ENCODE peak calls at places on chromosomes 16 and 17, in eight cellular contexts. X, J, V, T, F, I, W and Z are unnamed samples.

GRCh38 chr17:35432176-35433074 is at the start of gene SLFN12:
- DNase-seq in X (no peak), J (peak; percentile 73), V (peak; percentile 98), T (peak; percentile 88), F (no peak), I (no peak), W (peak; percentile 28), Z (no peak)

GRCh38 chr16:87410958-87411357 is 18.8 kb downstream of the MAP1LC3B start:
- DNase-seq in X (no peak), J (no peak), V (no peak), T (no peak), F (no peak), I (no peak), W (no peak), Z (no peak)

GRCh38 chr16:50644730-50645129 is 36.4 kb downstream of the SNX20 start:
- DNase-seq in X (peak; percentile 25), J (no peak), V (peak; percentile 48), T (peak; percentile 4), F (peak; percentile 18), I (no peak), W (no peak), Z (peak; percentile 31)

GRCh38 chr17:35448899-35449227 is 297 bp upstream of the SLFN13 start:
- DNase-seq in X (no peak), J (no peak), V (no peak), T (no peak), F (no peak), I (no peak), W (no peak), Z (no peak)

GRCh38 chr17:79341529-79341780 is 266.8 kb downstream of the ENGASE start:
- DNase-seq in X (no peak), J (no peak), V (no peak), T (no peak), F (no peak), I (no peak), W (no peak), Z (no peak)

GRCh38 chr16:57628008-57628781 is at the start of gene ADGRG1:
- DNase-seq in X (peak; percentile 93), J (no peak), V (peak; percentile 97), T (peak; percentile 78), F (no peak), I (no peak), W (peak; percentile 43), Z (no peak)

GRCh38 chr16:86531193-86531550 is 20.8 kb downstream of the FOXF1 start:
- DNase-seq in X (no peak), J (peak; percentile 64), V (no peak), T (no peak), F (no peak), I (no peak), W (no peak), Z (no peak)

GRCh38 chr17:4573682-4574081 is 10.6 kb upstream of the SMTNL2 start:
- DNase-seq in X (peak; percentile 53), J (no peak), V (no peak), T (no peak), F (no peak), I (no peak), W (peak; percentile 57), Z (no peak)

GRCh38 chr16:9008335-9009260 is 44.9 kb upstream of the USP7 start:
- DNase-seq in X (peak; percentile 74), J (peak; percentile 72), V (peak; percentile 70), T (no peak), F (peak; percentile 41), I (no peak), W (peak; percentile 71), Z (peak; percentile 89)

GRCh38 chr16:79801550-79802090 is 201.1 kb upstream of the MAF start:
- DNase-seq in X (no peak), J (no peak), V (no peak), T (no peak), F (no peak), I (no peak), W (no peak), Z (no peak)

GRCh38 chr17:29526322-29526721 is 40.5 kb downstream of the ABHD15 start:
- DNase-seq in X (peak; percentile 52), J (no peak), V (no peak), T (no peak), F (no peak), I (no peak), W (no peak), Z (no peak)

GRCh38 chr17:9576521-9577401 is at the start of gene CFAP52:
- DNase-seq in X (peak; percentile 75), J (peak; percentile 73), V (peak; percentile 83), T (no peak), F (peak; percentile 47), I (peak; percentile 78), W (peak; percentile 67), Z (peak; percentile 67)

GRCh38 chr16:67393790-67394270 is 532 bp upstream of the TPPP3 start:
- DNase-seq in X (no peak), J (no peak), V (no peak), T (no peak), F (no peak), I (no peak), W (no peak), Z (no peak)

GRCh38 chr17:78875738-78876597 is 27.0 kb downstream of the CEP295NL start:
- DNase-seq in X (no peak), J (no peak), V (peak; percentile 67), T (no peak), F (no peak), I (no peak), W (no peak), Z (no peak)

GRCh38 chr17:7260601-7261376 is 1.5 kb downstream of the CLDN7 start:
- DNase-seq in X (no peak), J (peak; percentile 78), V (no peak), T (no peak), F (no peak), I (peak; percentile 15), W (peak; percentile 23), Z (no peak)

GRCh38 chr16:84483882-84484565 is 20.4 kb downstream of the MEAK7 start:
- DNase-seq in X (no peak), J (no peak), V (no peak), T (no peak), F (no peak), I (no peak), W (no peak), Z (no peak)

GRCh38 chr17:62692721-62693431 is 65.4 kb downstream of the MRC2 start:
- DNase-seq in X (peak; percentile 51), J (no peak), V (peak; percentile 43), T (no peak), F (no peak), I (no peak), W (no peak), Z (no peak)

GRCh38 chr16:9134306-9134705 is 42.9 kb downstream of the HAPSTR1 start:
- DNase-seq in X (no peak), J (no peak), V (no peak), T (no peak), F (no peak), I (no peak), W (no peak), Z (no peak)

GRCh38 chr16:90046971-90047713 is 27.9 kb upstream of the DBNDD1 start:
- DNase-seq in X (no peak), J (peak; percentile 60), V (peak; percentile 62), T (no peak), F (no peak), I (no peak), W (no peak), Z (no peak)

GRCh38 chr17:3510090-3510489 is 34.3 kb downstream of the ASPA start:
- DNase-seq in X (no peak), J (no peak), V (no peak), T (no peak), F (no peak), I (no peak), W (no peak), Z (no peak)

GRCh38 chr17:36482611-36483504 is 3.6 kb upstream of the ZNHIT3 start:
- DNase-seq in X (peak; percentile 87), J (peak; percentile 66), V (peak; percentile 74), T (no peak), F (peak; percentile 68), I (peak; percentile 7), W (peak; percentile 91), Z (peak; percentile 85)

GRCh38 chr17:2289878-2290478 is 13.6 kb downstream of the SMG6 start:
- DNase-seq in X (no peak), J (no peak), V (peak; percentile 34), T (no peak), F (no peak), I (no peak), W (no peak), Z (no peak)

GRCh38 chr16:50696575-50697420 is 3.4 kb downstream of the NOD2 start:
- DNase-seq in X (peak; percentile 52), J (peak; percentile 95), V (peak; percentile 68), T (no peak), F (no peak), I (no peak), W (peak; percentile 47), Z (peak; percentile 76)

GRCh38 chr17:75927286-75927922 is 13.4 kb downstream of the FBF1 start:
- DNase-seq in X (peak; percentile 62), J (no peak), V (peak; percentile 25), T (no peak), F (no peak), I (no peak), W (no peak), Z (peak; percentile 57)

GRCh38 chr17:35001549-35001948 is 21.2 kb downstream of the LIG3 start:
- DNase-seq in X (no peak), J (no peak), V (peak; percentile 12), T (no peak), F (no peak), I (no peak), W (no peak), Z (no peak)

GRCh38 chr16:50302472-50303005 is 36.2 kb downstream of the ADCY7 start:
- DNase-seq in X (no peak), J (peak; percentile 19), V (no peak), T (no peak), F (no peak), I (no peak), W (no peak), Z (no peak)

GRCh38 chr17:46773676-46774075 is 44.8 kb downstream of the WNT3 start:
- DNase-seq in X (no peak), J (no peak), V (no peak), T (no peak), F (no peak), I (no peak), W (no peak), Z (no peak)

GRCh38 chr17:49972486-49973270 is 3.7 kb downstream of the DLX4 start:
- DNase-seq in X (no peak), J (no peak), V (no peak), T (no peak), F (no peak), I (no peak), W (no peak), Z (no peak)

GRCh38 chr17:77231076-77231871 is 90.5 kb downstream of the SEC14L1 start:
- DNase-seq in X (no peak), J (no peak), V (no peak), T (no peak), F (no peak), I (no peak), W (no peak), Z (no peak)

GRCh38 chr16:27993587-27993986 is 69.9 kb downstream of the GSG1L start:
- DNase-seq in X (no peak), J (no peak), V (no peak), T (no peak), F (no peak), I (no peak), W (no peak), Z (no peak)

GRCh38 chr17:64216385-64217248 is 46.4 kb downstream of the TEX2 start:
- DNase-seq in X (no peak), J (peak; percentile 54), V (peak; percentile 70), T (no peak), F (no peak), I (no peak), W (no peak), Z (no peak)

GRCh38 chr17:72510454-72511016 is 389.7 kb downstream of the SOX9 start:
- DNase-seq in X (no peak), J (no peak), V (peak; percentile 23), T (no peak), F (no peak), I (no peak), W (no peak), Z (peak; percentile 21)

GRCh38 chr16:86901483-86901882 is 323.1 kb downstream of the FOXL1 start:
- DNase-seq in X (peak; percentile 51), J (no peak), V (peak; percentile 26), T (no peak), F (no peak), I (no peak), W (no peak), Z (no peak)

GRCh38 chr16:80599466-80599865 is 58.7 kb downstream of the DYNLRB2 start:
- DNase-seq in X (no peak), J (no peak), V (peak; percentile 76), T (no peak), F (no peak), I (no peak), W (no peak), Z (no peak)